ENCODE peak calls at places on chromosomes 2 and 18, in eight cellular contexts. One of them, this sample, is unnamed.

GRCh38 chr2:174180837-174181236 is 67.5 kb downstream of the OLA1 start:
- DNase-seq in K562: no peak
- DNase-seq in HCT116: no peak
- DNase-seq in esophagus squamous epithelium: no peak
- DNase-seq in tibial nerve: no peak
- DNase-seq in body of pancreas: no peak
- DNase-seq in uterus: no peak
- DNase-seq in A549: no peak
- DNase-seq in this sample: no peak

GRCh38 chr2:30480703-30481322 is 33.8 kb downstream of the LCLAT1 start:
- DNase-seq in K562: no peak
- DNase-seq in HCT116: no peak
- DNase-seq in esophagus squamous epithelium: no peak
- DNase-seq in tibial nerve: no peak
- DNase-seq in body of pancreas: no peak
- DNase-seq in uterus: no peak
- DNase-seq in A549: no peak
- DNase-seq in this sample: no peak

GRCh38 chr2:204407209-204408070 is 137.8 kb upstream of the PARD3B start:
- DNase-seq in K562: peak; percentile 76
- DNase-seq in HCT116: no peak
- DNase-seq in esophagus squamous epithelium: no peak
- DNase-seq in tibial nerve: no peak
- DNase-seq in body of pancreas: no peak
- DNase-seq in uterus: no peak
- DNase-seq in A549: peak; percentile 2
- DNase-seq in this sample: no peak

GRCh38 chr2:120919216-120919615 is 183.5 kb downstream of the GLI2 start:
- DNase-seq in K562: no peak
- DNase-seq in HCT116: no peak
- DNase-seq in esophagus squamous epithelium: no peak
- DNase-seq in tibial nerve: no peak
- DNase-seq in body of pancreas: no peak
- DNase-seq in uterus: no peak
- DNase-seq in A549: no peak
- DNase-seq in this sample: no peak

GRCh38 chr2:233053928-233054774 is 6.0 kb upstream of the INPP5D start:
- DNase-seq in K562: peak; percentile 68
- DNase-seq in HCT116: peak; percentile 48
- DNase-seq in esophagus squamous epithelium: no peak
- DNase-seq in tibial nerve: no peak
- DNase-seq in body of pancreas: peak; percentile 56
- DNase-seq in uterus: no peak
- DNase-seq in A549: peak; percentile 84
- DNase-seq in this sample: peak; percentile 50

GRCh38 chr2:108129636-108130035 is 110.1 kb upstream of the SULT1C3 start:
- DNase-seq in K562: no peak
- DNase-seq in HCT116: no peak
- DNase-seq in esophagus squamous epithelium: no peak
- DNase-seq in tibial nerve: no peak
- DNase-seq in body of pancreas: no peak
- DNase-seq in uterus: no peak
- DNase-seq in A549: no peak
- DNase-seq in this sample: no peak

GRCh38 chr2:10924859-10925258 is 13.1 kb downstream of the KCNF1 start:
- DNase-seq in K562: no peak
- DNase-seq in HCT116: no peak
- DNase-seq in esophagus squamous epithelium: no peak
- DNase-seq in tibial nerve: no peak
- DNase-seq in body of pancreas: no peak
- DNase-seq in uterus: no peak
- DNase-seq in A549: no peak
- DNase-seq in this sample: no peak

GRCh38 chr2:166167451-166167850 is 39.6 kb upstream of the SCN1A start:
- DNase-seq in K562: no peak
- DNase-seq in HCT116: no peak
- DNase-seq in esophagus squamous epithelium: no peak
- DNase-seq in tibial nerve: no peak
- DNase-seq in body of pancreas: no peak
- DNase-seq in uterus: no peak
- DNase-seq in A549: no peak
- DNase-seq in this sample: no peak

GRCh38 chr2:172429351-172429968 is 2.1 kb downstream of the ITGA6 start:
- DNase-seq in K562: no peak
- DNase-seq in HCT116: no peak
- DNase-seq in esophagus squamous epithelium: no peak
- DNase-seq in tibial nerve: no peak
- DNase-seq in body of pancreas: peak; percentile 25
- DNase-seq in uterus: no peak
- DNase-seq in A549: no peak
- DNase-seq in this sample: no peak

GRCh38 chr2:96214554-96214953 is 5.9 kb upstream of the STARD7 start:
- DNase-seq in K562: no peak
- DNase-seq in HCT116: no peak
- DNase-seq in esophagus squamous epithelium: no peak
- DNase-seq in tibial nerve: no peak
- DNase-seq in body of pancreas: no peak
- DNase-seq in uterus: no peak
- DNase-seq in A549: no peak
- DNase-seq in this sample: no peak

GRCh38 chr2:15668611-15669305 is 77.1 kb downstream of the DDX1 start:
- DNase-seq in K562: no peak
- DNase-seq in HCT116: no peak
- DNase-seq in esophagus squamous epithelium: no peak
- DNase-seq in tibial nerve: no peak
- DNase-seq in body of pancreas: no peak
- DNase-seq in uterus: no peak
- DNase-seq in A549: no peak
- DNase-seq in this sample: no peak

GRCh38 chr2:23545391-23545790 is 160.4 kb downstream of the KLHL29 start:
- DNase-seq in K562: no peak
- DNase-seq in HCT116: no peak
- DNase-seq in esophagus squamous epithelium: no peak
- DNase-seq in tibial nerve: no peak
- DNase-seq in body of pancreas: no peak
- DNase-seq in uterus: no peak
- DNase-seq in A549: peak; percentile 14
- DNase-seq in this sample: no peak

GRCh38 chr2:69635426-69635825 is 8.1 kb downstream of the AAK1 start:
- DNase-seq in K562: no peak
- DNase-seq in HCT116: no peak
- DNase-seq in esophagus squamous epithelium: no peak
- DNase-seq in tibial nerve: no peak
- DNase-seq in body of pancreas: no peak
- DNase-seq in uterus: no peak
- DNase-seq in A549: no peak
- DNase-seq in this sample: no peak

GRCh38 chr2:219527472-219527871 is 13.2 kb downstream of the ASIC4 start:
- DNase-seq in K562: no peak
- DNase-seq in HCT116: no peak
- DNase-seq in esophagus squamous epithelium: no peak
- DNase-seq in tibial nerve: no peak
- DNase-seq in body of pancreas: no peak
- DNase-seq in uterus: no peak
- DNase-seq in A549: no peak
- DNase-seq in this sample: no peak

DNA sequence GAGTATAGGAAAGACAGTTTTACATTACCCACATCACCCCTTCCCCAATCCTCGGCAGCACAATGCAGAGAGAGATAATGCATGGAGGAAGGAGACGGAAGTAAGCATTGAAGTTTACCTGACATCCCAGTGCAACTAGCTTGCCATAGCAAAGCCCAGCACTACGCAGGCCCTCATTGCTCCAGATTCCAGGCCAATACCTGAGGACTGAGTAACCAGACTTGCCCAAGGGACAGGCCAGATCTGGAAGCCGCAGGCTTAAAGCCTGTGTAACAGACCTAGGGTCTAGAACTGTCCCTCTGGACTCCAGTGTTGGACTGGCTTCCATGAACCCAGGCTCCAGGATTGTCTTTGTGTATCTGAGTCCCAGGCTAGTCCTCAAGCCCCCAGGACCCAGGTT is 17.6 kb downstream of the SERPINB4 start:
- DNase-seq in K562: no peak
- DNase-seq in HCT116: no peak
- DNase-seq in esophagus squamous epithelium: no peak
- DNase-seq in tibial nerve: no peak
- DNase-seq in body of pancreas: no peak
- DNase-seq in uterus: no peak
- DNase-seq in A549: no peak
- DNase-seq in this sample: no peak
- TF ChIP-seq POLR2A in K562: no peak
- TF ChIP-seq POLR2A in HCT116: no peak
- TF ChIP-seq POLR2A in esophagus squamous epithelium: no peak
- TF ChIP-seq POLR2A in tibial nerve: no peak
- TF ChIP-seq POLR2A in body of pancreas: no peak
- TF ChIP-seq POLR2A in uterus: no peak
- TF ChIP-seq POLR2A in A549: no peak
- TF ChIP-seq POLR2A in this sample: no peak

DNA sequence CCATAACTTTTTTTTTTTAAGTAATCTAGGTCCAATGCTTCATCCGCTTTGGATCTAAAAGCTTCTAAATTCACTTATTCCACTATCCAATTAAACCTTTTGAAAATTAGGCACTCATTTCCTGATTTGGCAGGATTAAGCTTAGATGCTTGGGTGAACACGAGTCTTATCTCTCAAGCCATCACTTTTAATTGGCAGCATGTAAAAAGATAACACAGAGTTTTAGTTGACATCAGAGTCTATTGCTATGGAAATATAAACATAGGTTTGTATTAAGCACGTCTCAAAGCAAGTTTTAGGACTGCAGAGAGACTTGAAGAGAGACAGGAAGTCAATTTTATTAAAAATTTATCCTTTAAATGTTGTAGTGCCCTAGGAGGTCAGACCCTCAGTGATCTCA is 5.6 kb downstream of the RBKS start:
- DNase-seq in K562: no peak
- DNase-seq in HCT116: no peak
- DNase-seq in esophagus squamous epithelium: no peak
- DNase-seq in tibial nerve: no peak
- DNase-seq in body of pancreas: no peak
- DNase-seq in uterus: no peak
- DNase-seq in A549: no peak
- DNase-seq in this sample: no peak
- TF ChIP-seq CTCF in K562: no peak
- TF ChIP-seq CTCF in HCT116: no peak
- TF ChIP-seq CTCF in esophagus squamous epithelium: no peak
- TF ChIP-seq CTCF in tibial nerve: no peak
- TF ChIP-seq CTCF in body of pancreas: no peak
- TF ChIP-seq CTCF in uterus: no peak
- TF ChIP-seq CTCF in A549: no peak
- TF ChIP-seq CTCF in this sample: no peak

DNA sequence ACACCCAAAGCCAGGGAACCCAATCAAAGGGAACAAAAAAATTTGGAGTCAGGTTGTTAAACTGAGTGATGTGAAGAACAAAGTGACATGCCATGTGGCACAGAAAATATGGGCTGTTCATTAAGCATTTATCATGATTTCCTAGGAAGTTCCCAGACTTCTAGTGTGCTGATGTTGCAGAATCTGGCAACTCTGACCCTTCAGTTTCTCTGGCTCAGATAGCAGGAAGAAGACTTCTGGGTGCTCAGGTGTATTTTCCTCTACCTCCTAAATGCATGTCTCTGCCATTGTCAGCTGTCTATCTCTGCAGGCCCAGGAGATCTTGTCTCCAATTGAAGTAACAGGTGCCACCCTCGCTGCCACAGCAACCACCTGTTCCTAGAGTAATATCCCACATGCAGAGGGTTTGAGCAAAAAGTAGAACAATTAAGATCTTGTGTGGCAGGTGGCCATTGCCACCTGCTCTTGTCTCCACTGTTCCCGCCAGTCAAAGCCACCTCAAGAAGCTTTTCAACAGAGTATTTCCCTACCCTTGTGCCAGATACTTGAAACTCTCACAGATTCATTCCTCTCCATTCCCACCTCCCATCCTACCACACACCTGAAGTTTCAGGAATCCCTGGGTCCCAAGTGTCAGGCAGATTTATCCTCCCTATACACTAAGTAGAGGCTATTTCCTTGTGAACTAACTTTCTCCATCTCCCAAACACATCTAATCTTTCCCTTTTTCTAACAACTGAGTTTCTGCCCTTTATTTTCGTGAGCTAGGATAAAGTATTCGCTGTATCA is 533.7 kb upstream of the CHAC2 start:
- DNase-seq in K562: no peak
- DNase-seq in HCT116: no peak
- DNase-seq in esophagus squamous epithelium: no peak
- DNase-seq in tibial nerve: no peak
- DNase-seq in body of pancreas: no peak
- DNase-seq in uterus: no peak
- DNase-seq in A549: no peak
- DNase-seq in this sample: no peak
- H3K4me3 ChIP-seq in K562: no peak overlapping the region
- H3K4me3 ChIP-seq in HCT116: no peak overlapping the region
- H3K4me3 ChIP-seq in esophagus squamous epithelium: no peak overlapping the region
- H3K4me3 ChIP-seq in tibial nerve: no peak overlapping the region
- H3K4me3 ChIP-seq in body of pancreas: no peak overlapping the region
- H3K4me3 ChIP-seq in uterus: no peak overlapping the region
- H3K4me3 ChIP-seq in A549: no peak overlapping the region
- H3K4me3 ChIP-seq in this sample: no peak overlapping the region

GRCh38 chr2:134396493-134396892 is 142.6 kb downstream of the MGAT5 start:
- DNase-seq in K562: no peak
- DNase-seq in HCT116: no peak
- DNase-seq in esophagus squamous epithelium: no peak
- DNase-seq in tibial nerve: no peak
- DNase-seq in body of pancreas: peak; percentile 16
- DNase-seq in uterus: no peak
- DNase-seq in A549: no peak
- DNase-seq in this sample: no peak

GRCh38 chr2:134397146-134397896 is 143.4 kb downstream of the MGAT5 start:
- DNase-seq in K562: no peak
- DNase-seq in HCT116: no peak
- DNase-seq in esophagus squamous epithelium: no peak
- DNase-seq in tibial nerve: no peak
- DNase-seq in body of pancreas: no peak
- DNase-seq in uterus: no peak
- DNase-seq in A549: no peak
- DNase-seq in this sample: no peak

GRCh38 chr2:134392689-134393476 is 139.0 kb downstream of the MGAT5 start:
- DNase-seq in K562: peak; percentile 7
- DNase-seq in HCT116: no peak
- DNase-seq in esophagus squamous epithelium: no peak
- DNase-seq in tibial nerve: no peak
- DNase-seq in body of pancreas: no peak
- DNase-seq in uterus: peak; percentile 50
- DNase-seq in A549: no peak
- DNase-seq in this sample: peak; percentile 35

GRCh38 chr2:134398300-134398699 is 144.4 kb downstream of the MGAT5 start:
- DNase-seq in K562: no peak
- DNase-seq in HCT116: no peak
- DNase-seq in esophagus squamous epithelium: no peak
- DNase-seq in tibial nerve: no peak
- DNase-seq in body of pancreas: no peak
- DNase-seq in uterus: no peak
- DNase-seq in A549: no peak
- DNase-seq in this sample: no peak

DNA sequence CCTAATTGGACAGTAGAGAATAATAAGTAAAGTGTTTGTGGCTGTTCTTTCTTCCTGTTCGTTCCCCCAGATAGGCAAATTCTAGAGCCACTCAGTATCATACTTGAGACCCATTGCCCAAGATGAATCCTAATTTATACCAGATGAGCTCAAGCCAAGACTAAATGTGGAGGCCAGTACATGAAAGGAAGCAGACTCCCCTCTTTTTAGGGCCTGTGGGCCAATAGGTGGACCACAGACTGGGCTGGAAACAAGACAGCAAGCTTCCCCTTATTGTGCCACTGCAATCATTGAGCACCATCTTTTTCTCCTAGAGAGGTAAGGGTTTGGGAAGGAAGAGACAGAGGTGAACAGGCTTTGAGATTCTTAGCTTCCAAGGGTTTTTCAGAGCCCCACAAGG is 141.9 kb downstream of the MGAT5 start:
- DNase-seq in K562: no peak
- DNase-seq in HCT116: no peak
- DNase-seq in esophagus squamous epithelium: no peak
- DNase-seq in tibial nerve: no peak
- DNase-seq in body of pancreas: no peak
- DNase-seq in uterus: no peak
- DNase-seq in A549: no peak
- DNase-seq in this sample: no peak
- TF ChIP-seq POLR2A in K562: no peak
- TF ChIP-seq POLR2A in HCT116: no peak
- TF ChIP-seq POLR2A in esophagus squamous epithelium: no peak
- TF ChIP-seq POLR2A in tibial nerve: no peak
- TF ChIP-seq POLR2A in body of pancreas: no peak
- TF ChIP-seq POLR2A in uterus: no peak
- TF ChIP-seq POLR2A in A549: no peak
- TF ChIP-seq POLR2A in this sample: no peak

This sample was measured in ovary.